ENCODE peak calls at places on chromosomes 4 and X, in ten cellular contexts. One of them, this sample, is unnamed. For H3K36me3, the result is how much of the 10 kb centered on the place peaks cover.

GRCh38 chr4:165944900-165945299 is 71.9 kb downstream of the TLL1 start:
- DNase-seq in mucosa of descending colon: no peak
- DNase-seq in trophoblast cell: no peak
- DNase-seq in HepG2: no peak
- DNase-seq in GM23248: no peak
- DNase-seq in lower lobe of right lung: no peak
- DNase-seq in bronchial epithelial cell: no peak
- DNase-seq in colonic mucosa: no peak
- DNase-seq in tibial nerve: no peak
- DNase-seq in endothelial cell of umbilical vein: no peak
- DNase-seq in this sample: no peak

GRCh38 chr4:165787516-165788274 is 85.3 kb upstream of the TLL1 start:
- DNase-seq in HepG2: no peak
- DNase-seq in trophoblast cell: no peak
- DNase-seq in GM23248: no peak
- DNase-seq in endothelial cell of umbilical vein: no peak
- DNase-seq in mucosa of descending colon: no peak
- DNase-seq in lower lobe of right lung: no peak
- DNase-seq in colonic mucosa: no peak
- DNase-seq in bronchial epithelial cell: peak
- DNase-seq in tibial nerve: no peak
- DNase-seq in this sample: no peak

GRCh38 chrX:16566571-16566970 is 83.4 kb upstream of the S100G start:
- DNase-seq in endothelial cell of umbilical vein: no peak
- DNase-seq in bronchial epithelial cell: no peak
- DNase-seq in trophoblast cell: no peak
- DNase-seq in tibial nerve: no peak
- DNase-seq in lower lobe of right lung: no peak
- DNase-seq in mucosa of descending colon: no peak
- DNase-seq in GM23248: no peak
- DNase-seq in colonic mucosa: no peak
- DNase-seq in HepG2: no peak
- DNase-seq in this sample: no peak

GRCh38 chr4:37993806-37994205 is 33.6 kb downstream of the PTTG2 start:
- DNase-seq in colonic mucosa: no peak
- DNase-seq in bronchial epithelial cell: no peak
- DNase-seq in lower lobe of right lung: no peak
- DNase-seq in endothelial cell of umbilical vein: no peak
- DNase-seq in GM23248: no peak
- DNase-seq in HepG2: no peak
- DNase-seq in mucosa of descending colon: no peak
- DNase-seq in trophoblast cell: peak
- DNase-seq in tibial nerve: no peak
- DNase-seq in this sample: no peak

GRCh38 chr4:89998350-89999098 is 103.9 kb downstream of the MMRN1 start:
- DNase-seq in bronchial epithelial cell: no peak
- DNase-seq in mucosa of descending colon: no peak
- DNase-seq in endothelial cell of umbilical vein: peak
- DNase-seq in GM23248: no peak
- DNase-seq in trophoblast cell: no peak
- DNase-seq in HepG2: no peak
- DNase-seq in colonic mucosa: no peak
- DNase-seq in tibial nerve: no peak
- DNase-seq in lower lobe of right lung: no peak
- DNase-seq in this sample: peak

GRCh38 chrX:64975989-64976672 is at the start of gene ZC4H2:
- DNase-seq in trophoblast cell: peak
- DNase-seq in GM23248: peak
- DNase-seq in colonic mucosa: peak
- DNase-seq in tibial nerve: peak
- DNase-seq in lower lobe of right lung: peak
- DNase-seq in HepG2: peak
- DNase-seq in bronchial epithelial cell: peak
- DNase-seq in mucosa of descending colon: peak
- DNase-seq in endothelial cell of umbilical vein: peak
- DNase-seq in this sample: peak

GRCh38 chrX:119655125-119655524 is 37.8 kb downstream of the SEPTIN6 start:
- DNase-seq in lower lobe of right lung: no peak
- DNase-seq in GM23248: peak
- DNase-seq in tibial nerve: no peak
- DNase-seq in mucosa of descending colon: no peak
- DNase-seq in endothelial cell of umbilical vein: peak
- DNase-seq in HepG2: no peak
- DNase-seq in colonic mucosa: no peak
- DNase-seq in trophoblast cell: peak
- DNase-seq in bronchial epithelial cell: peak
- DNase-seq in this sample: no peak

GRCh38 chrX:84175943-84176342 is 12.1 kb downstream of the RPS6KA6 start:
- DNase-seq in lower lobe of right lung: no peak
- DNase-seq in endothelial cell of umbilical vein: no peak
- DNase-seq in HepG2: no peak
- DNase-seq in GM23248: no peak
- DNase-seq in colonic mucosa: no peak
- DNase-seq in tibial nerve: no peak
- DNase-seq in mucosa of descending colon: no peak
- DNase-seq in bronchial epithelial cell: no peak
- DNase-seq in trophoblast cell: no peak
- DNase-seq in this sample: peak

GRCh38 chr4:170271723-170272122 is 182.0 kb upstream of the AADAT start:
- DNase-seq in lower lobe of right lung: no peak
- DNase-seq in endothelial cell of umbilical vein: no peak
- DNase-seq in GM23248: no peak
- DNase-seq in mucosa of descending colon: no peak
- DNase-seq in HepG2: no peak
- DNase-seq in trophoblast cell: no peak
- DNase-seq in colonic mucosa: no peak
- DNase-seq in tibial nerve: no peak
- DNase-seq in bronchial epithelial cell: no peak
- DNase-seq in this sample: no peak

GRCh38 chr4:155967098-155967497 is 13.4 kb upstream of the CTSO start:
- DNase-seq in mucosa of descending colon: no peak
- DNase-seq in trophoblast cell: no peak
- DNase-seq in bronchial epithelial cell: peak
- DNase-seq in colonic mucosa: no peak
- DNase-seq in endothelial cell of umbilical vein: no peak
- DNase-seq in GM23248: peak
- DNase-seq in HepG2: no peak
- DNase-seq in lower lobe of right lung: no peak
- DNase-seq in tibial nerve: no peak
- DNase-seq in this sample: no peak

GRCh38 chr4:101792056-101792575 is 1.6 kb downstream of the BANK1 start:
- DNase-seq in HepG2: no peak
- DNase-seq in GM23248: no peak
- DNase-seq in bronchial epithelial cell: no peak
- DNase-seq in mucosa of descending colon: no peak
- DNase-seq in tibial nerve: no peak
- DNase-seq in trophoblast cell: no peak
- DNase-seq in lower lobe of right lung: no peak
- DNase-seq in endothelial cell of umbilical vein: no peak
- DNase-seq in colonic mucosa: no peak
- DNase-seq in this sample: no peak

GRCh38 chrX:137278825-137279224 is 245.0 kb upstream of the GPR101 start:
- DNase-seq in trophoblast cell: no peak
- DNase-seq in tibial nerve: no peak
- DNase-seq in HepG2: no peak
- DNase-seq in endothelial cell of umbilical vein: no peak
- DNase-seq in bronchial epithelial cell: no peak
- DNase-seq in lower lobe of right lung: no peak
- DNase-seq in colonic mucosa: no peak
- DNase-seq in GM23248: no peak
- DNase-seq in mucosa of descending colon: no peak
- DNase-seq in this sample: no peak

GRCh38 chr4:4758708-4759107 is 100.8 kb upstream of the MSX1 start:
- DNase-seq in GM23248: no peak
- DNase-seq in colonic mucosa: no peak
- DNase-seq in tibial nerve: no peak
- DNase-seq in bronchial epithelial cell: no peak
- DNase-seq in lower lobe of right lung: no peak
- DNase-seq in endothelial cell of umbilical vein: no peak
- DNase-seq in HepG2: no peak
- DNase-seq in mucosa of descending colon: no peak
- DNase-seq in trophoblast cell: no peak
- DNase-seq in this sample: no peak
- H3K4me3 ChIP-seq in GM23248: no peak
- H3K4me3 ChIP-seq in colonic mucosa: no peak
- H3K4me3 ChIP-seq in tibial nerve: no peak
- H3K4me3 ChIP-seq in bronchial epithelial cell: no peak
- H3K4me3 ChIP-seq in lower lobe of right lung: no peak
- H3K4me3 ChIP-seq in endothelial cell of umbilical vein: no peak
- H3K4me3 ChIP-seq in HepG2: no peak
- H3K4me3 ChIP-seq in mucosa of descending colon: no peak
- H3K4me3 ChIP-seq in trophoblast cell: no peak
- H3K4me3 ChIP-seq in this sample: no peak

GRCh38 chr4:17624821-17625220 is 10.4 kb downstream of the MED28 start:
- DNase-seq in HepG2: no peak
- DNase-seq in mucosa of descending colon: no peak
- DNase-seq in lower lobe of right lung: no peak
- DNase-seq in trophoblast cell: no peak
- DNase-seq in bronchial epithelial cell: no peak
- DNase-seq in tibial nerve: no peak
- DNase-seq in GM23248: no peak
- DNase-seq in colonic mucosa: no peak
- DNase-seq in endothelial cell of umbilical vein: no peak
- DNase-seq in this sample: no peak
- H3K36me3 ChIP-seq in HepG2: under half
- H3K36me3 ChIP-seq in mucosa of descending colon: under half
- H3K36me3 ChIP-seq in lower lobe of right lung: half or more
- H3K36me3 ChIP-seq in trophoblast cell: half or more
- H3K36me3 ChIP-seq in bronchial epithelial cell: under half
- H3K36me3 ChIP-seq in tibial nerve: under half
- H3K36me3 ChIP-seq in GM23248: half or more
- H3K36me3 ChIP-seq in colonic mucosa: under half
- H3K36me3 ChIP-seq in endothelial cell of umbilical vein: half or more
- H3K36me3 ChIP-seq in this sample: under half

GRCh38 chr4:125393825-125394224 is 79.1 kb downstream of the FAT4 start:
- DNase-seq in tibial nerve: no peak
- DNase-seq in endothelial cell of umbilical vein: no peak
- DNase-seq in bronchial epithelial cell: no peak
- DNase-seq in lower lobe of right lung: no peak
- DNase-seq in mucosa of descending colon: no peak
- DNase-seq in HepG2: no peak
- DNase-seq in trophoblast cell: no peak
- DNase-seq in colonic mucosa: no peak
- DNase-seq in GM23248: no peak
- DNase-seq in this sample: no peak
- H3K4me3 ChIP-seq in tibial nerve: no peak
- H3K4me3 ChIP-seq in endothelial cell of umbilical vein: no peak
- H3K4me3 ChIP-seq in bronchial epithelial cell: no peak
- H3K4me3 ChIP-seq in lower lobe of right lung: no peak
- H3K4me3 ChIP-seq in mucosa of descending colon: no peak
- H3K4me3 ChIP-seq in HepG2: no peak
- H3K4me3 ChIP-seq in trophoblast cell: no peak
- H3K4me3 ChIP-seq in colonic mucosa: no peak
- H3K4me3 ChIP-seq in GM23248: no peak
- H3K4me3 ChIP-seq in this sample: no peak

DNA sequence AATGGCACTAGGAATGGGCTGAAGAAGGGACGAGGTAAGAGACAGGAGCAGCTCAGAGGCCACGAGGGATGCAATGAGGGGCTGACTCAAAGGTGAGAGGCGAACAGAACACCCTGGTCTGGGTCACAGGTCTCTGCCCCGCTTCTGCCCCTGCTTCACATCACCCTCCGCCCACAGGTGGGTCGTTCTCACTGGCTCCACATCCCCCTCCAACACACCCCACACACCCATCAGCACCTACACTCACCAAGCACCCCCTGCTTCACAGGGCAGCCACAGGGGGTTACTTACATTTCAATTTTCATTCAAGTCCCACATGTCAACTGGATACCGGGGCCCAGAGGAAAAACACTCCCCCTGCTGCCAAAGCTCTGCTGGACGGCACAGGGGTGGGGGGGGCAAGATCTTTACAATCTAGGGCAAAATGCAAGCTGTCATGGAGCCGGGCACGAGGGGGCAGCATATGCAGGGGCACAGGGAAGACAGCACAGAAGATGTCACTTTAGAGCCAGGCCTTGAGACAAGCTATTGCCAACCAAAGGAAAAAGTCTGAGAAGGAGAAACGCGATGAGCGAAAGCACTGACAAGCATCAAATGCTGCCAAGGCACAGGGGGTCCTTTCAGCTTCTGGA is 94.1 kb downstream of the AFAP1 start:
- DNase-seq in bronchial epithelial cell: no peak
- DNase-seq in colonic mucosa: no peak
- DNase-seq in endothelial cell of umbilical vein: no peak
- DNase-seq in HepG2: peak
- DNase-seq in GM23248: no peak
- DNase-seq in tibial nerve: no peak
- DNase-seq in lower lobe of right lung: no peak
- DNase-seq in trophoblast cell: no peak
- DNase-seq in mucosa of descending colon: no peak
- DNase-seq in this sample: no peak
- H3K36me3 ChIP-seq in bronchial epithelial cell: under half
- H3K36me3 ChIP-seq in colonic mucosa: under half
- H3K36me3 ChIP-seq in endothelial cell of umbilical vein: under half
- H3K36me3 ChIP-seq in HepG2: under half
- H3K36me3 ChIP-seq in GM23248: half or more
- H3K36me3 ChIP-seq in tibial nerve: under half
- H3K36me3 ChIP-seq in lower lobe of right lung: under half
- H3K36me3 ChIP-seq in trophoblast cell: under half
- H3K36me3 ChIP-seq in mucosa of descending colon: under half
- H3K36me3 ChIP-seq in this sample: under half

DNA sequence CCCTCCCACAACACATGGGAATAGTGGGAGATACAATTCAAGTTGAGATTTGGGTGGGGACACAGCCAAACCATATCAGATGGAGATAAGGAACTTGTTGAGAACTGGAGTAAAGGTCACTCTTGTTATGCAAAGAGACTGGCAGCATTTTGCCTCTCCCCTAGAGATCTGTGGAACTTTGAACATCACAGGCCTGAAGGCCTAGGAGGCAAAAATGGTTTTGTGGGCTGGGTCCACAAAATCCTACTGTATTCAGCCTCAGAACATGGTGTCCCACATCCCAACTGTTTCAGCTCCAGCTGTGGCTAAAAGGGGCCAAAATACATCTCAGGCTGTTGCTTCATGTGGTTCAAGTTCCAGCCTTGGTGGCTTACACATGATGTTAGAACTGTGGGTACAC is 1247.8 kb upstream of the IGFBP7 start:
- DNase-seq in endothelial cell of umbilical vein: no peak
- DNase-seq in lower lobe of right lung: no peak
- DNase-seq in tibial nerve: no peak
- DNase-seq in bronchial epithelial cell: no peak
- DNase-seq in trophoblast cell: no peak
- DNase-seq in HepG2: no peak
- DNase-seq in colonic mucosa: no peak
- DNase-seq in mucosa of descending colon: no peak
- DNase-seq in GM23248: no peak
- DNase-seq in this sample: no peak
- H3K4me3 ChIP-seq in endothelial cell of umbilical vein: no peak
- H3K4me3 ChIP-seq in lower lobe of right lung: no peak
- H3K4me3 ChIP-seq in tibial nerve: no peak
- H3K4me3 ChIP-seq in bronchial epithelial cell: no peak
- H3K4me3 ChIP-seq in trophoblast cell: no peak
- H3K4me3 ChIP-seq in HepG2: no peak
- H3K4me3 ChIP-seq in colonic mucosa: no peak
- H3K4me3 ChIP-seq in mucosa of descending colon: no peak
- H3K4me3 ChIP-seq in GM23248: no peak
- H3K4me3 ChIP-seq in this sample: no peak

GRCh38 chr4:158873795-158874359 is 105.1 kb downstream of the FNIP2 start:
- DNase-seq in lower lobe of right lung: no peak
- DNase-seq in trophoblast cell: peak
- DNase-seq in mucosa of descending colon: no peak
- DNase-seq in HepG2: peak
- DNase-seq in colonic mucosa: no peak
- DNase-seq in bronchial epithelial cell: peak
- DNase-seq in GM23248: peak
- DNase-seq in endothelial cell of umbilical vein: peak
- DNase-seq in tibial nerve: no peak
- DNase-seq in this sample: no peak
- H3K36me3 ChIP-seq in lower lobe of right lung: half or more
- H3K36me3 ChIP-seq in trophoblast cell: under half
- H3K36me3 ChIP-seq in mucosa of descending colon: under half
- H3K36me3 ChIP-seq in HepG2: under half
- H3K36me3 ChIP-seq in colonic mucosa: under half
- H3K36me3 ChIP-seq in bronchial epithelial cell: under half
- H3K36me3 ChIP-seq in GM23248: under half
- H3K36me3 ChIP-seq in endothelial cell of umbilical vein: under half
- H3K36me3 ChIP-seq in tibial nerve: under half
- H3K36me3 ChIP-seq in this sample: under half